ENCODE peak calls at places on chromosomes 2 and 18, in six cellular contexts. One of them, this sample, is unnamed.
A peak's percentile ranks its signal among the peaks of the same experiment; 100 is the strongest.

GRCh38 chr2:215460682-215461081 is 24.8 kb upstream of the FN1 start:
- DNase-seq in GM19239: no peak
- DNase-seq in HT1080: peak; percentile 69
- DNase-seq in effector CD8-positive, alpha-beta T cell: no peak
- DNase-seq in AG09309: peak; percentile 82
- DNase-seq in non-pigmented ciliary epithelial cell: peak; percentile 93
- DNase-seq in this sample: peak; percentile 61

GRCh38 chr18:35247412-35248249 is 6.8 kb downstream of the ZNF397 start:
- DNase-seq in GM19239: no peak
- DNase-seq in HT1080: no peak
- DNase-seq in effector CD8-positive, alpha-beta T cell: no peak
- DNase-seq in AG09309: no peak
- DNase-seq in non-pigmented ciliary epithelial cell: no peak
- DNase-seq in this sample: no peak

GRCh38 chr2:171747371-171747770 is 60.1 kb downstream of the DYNC1I2 start:
- DNase-seq in GM19239: no peak
- DNase-seq in HT1080: no peak
- DNase-seq in effector CD8-positive, alpha-beta T cell: no peak
- DNase-seq in AG09309: no peak
- DNase-seq in non-pigmented ciliary epithelial cell: no peak
- DNase-seq in this sample: no peak

GRCh38 chr2:195967336-195967735 is 101.3 kb downstream of the DNAH7 start:
- DNase-seq in GM19239: no peak
- DNase-seq in HT1080: peak; percentile 8
- DNase-seq in effector CD8-positive, alpha-beta T cell: no peak
- DNase-seq in AG09309: no peak
- DNase-seq in non-pigmented ciliary epithelial cell: no peak
- DNase-seq in this sample: no peak

GRCh38 chr2:85838641-85839040 is 50.1 kb downstream of the ST3GAL5 start:
- DNase-seq in GM19239: no peak
- DNase-seq in HT1080: no peak
- DNase-seq in effector CD8-positive, alpha-beta T cell: no peak
- DNase-seq in AG09309: no peak
- DNase-seq in non-pigmented ciliary epithelial cell: no peak
- DNase-seq in this sample: no peak

GRCh38 chr2:72104821-72105588 is 42.7 kb downstream of the CYP26B1 start:
- DNase-seq in GM19239: no peak
- DNase-seq in HT1080: no peak
- DNase-seq in effector CD8-positive, alpha-beta T cell: no peak
- DNase-seq in AG09309: no peak
- DNase-seq in non-pigmented ciliary epithelial cell: no peak
- DNase-seq in this sample: no peak

GRCh38 chr2:39623916-39624315 is 41.8 kb upstream of the TMEM178A start:
- DNase-seq in GM19239: no peak
- DNase-seq in HT1080: no peak
- DNase-seq in effector CD8-positive, alpha-beta T cell: no peak
- DNase-seq in AG09309: no peak
- DNase-seq in non-pigmented ciliary epithelial cell: no peak
- DNase-seq in this sample: no peak

GRCh38 chr2:241726459-241726858 is 8.0 kb upstream of the D2HGDH start:
- DNase-seq in GM19239: no peak
- DNase-seq in HT1080: no peak
- DNase-seq in effector CD8-positive, alpha-beta T cell: no peak
- DNase-seq in AG09309: no peak
- DNase-seq in non-pigmented ciliary epithelial cell: no peak
- DNase-seq in this sample: no peak

This sample was measured in AG09319.